ENCODE peak calls at places on chromosomes 7 and 10, in four cellular contexts. L, G, J and V are unnamed samples.
A peak's percentile ranks its signal among the peaks of the same experiment; 100 is the strongest.

GRCh38 chr7:142896151-142896550 is 10.6 kb upstream of the TRPV6 start:
- DNase-seq in L (no peak), G (no peak), J (no peak), V (no peak)

GRCh38 chr7:46928719-46929118 is 653.2 kb downstream of the TNS3 start:
- DNase-seq in L (no peak), G (no peak), J (no peak), V (no peak)

GRCh38 chr10:118106426-118106825 is 59.7 kb upstream of the RAB11FIP2 start:
- DNase-seq in L (peak; percentile 28), G (no peak), J (no peak), V (no peak)

GRCh38 chr7:50660830-50661175 is 95.6 kb upstream of the DDC start:
- DNase-seq in L (no peak), G (no peak), J (no peak), V (no peak)

GRCh38 chr10:99368646-99369045 is 39.5 kb downstream of the CNNM1 start:
- DNase-seq in L (peak; percentile 84), G (no peak), J (no peak), V (no peak)

GRCh38 chr10:100998991-100999741 is 442 bp upstream of the LZTS2 start:
- DNase-seq in L (peak; percentile 77), G (peak; percentile 78), J (peak; percentile 74), V (peak; percentile 80)

GRCh38 chr10:12418725-12419278 is 69.5 kb downstream of the CAMK1D start:
- DNase-seq in L (no peak), G (no peak), J (no peak), V (no peak)

GRCh38 chr10:6171891-6172354 is 30.8 kb upstream of the PFKFB3 start:
- DNase-seq in L (peak; percentile 81), G (no peak), J (no peak), V (peak; percentile 53)

GRCh38 chr7:81333536-81333935 is 414.7 kb upstream of the SEMA3C start:
- DNase-seq in L (no peak), G (no peak), J (no peak), V (no peak)

GRCh38 chr10:28946479-28946878 is 269.2 kb downstream of the BAMBI start:
- DNase-seq in L (peak; percentile 93), G (no peak), J (no peak), V (no peak)

GRCh38 chr10:97792058-97792721 is 20.4 kb upstream of the SFRP5 start:
- DNase-seq in L (peak; percentile 59), G (peak; percentile 58), J (peak; percentile 61), V (peak; percentile 47)

GRCh38 chr10:132329565-132330485 is 2.2 kb upstream of the LRRC27 start:
- DNase-seq in L (peak; percentile 84), G (peak; percentile 7), J (no peak), V (peak; percentile 39)

GRCh38 chr7:148941598-148942280 is 57.6 kb upstream of the EZH2 start:
- DNase-seq in L (peak; percentile 54), G (peak; percentile 54), J (peak; percentile 37), V (peak; percentile 64)

GRCh38 chr7:31326416-31326815 is 14.1 kb downstream of the NEUROD6 start:
- DNase-seq in L (no peak), G (no peak), J (no peak), V (no peak)

GRCh38 chr7:138456220-138456619 is 3.8 kb upstream of the TRIM24 start:
- DNase-seq in L (no peak), G (no peak), J (no peak), V (no peak)

GRCh38 chr7:27586825-27587224 is 75.9 kb downstream of the HIBADH start:
- DNase-seq in L (no peak), G (no peak), J (no peak), V (no peak)

GRCh38 chr7:130127404-130128395 is 57.4 kb downstream of the KLHDC10 start:
- DNase-seq in L (peak; percentile 73), G (no peak), J (no peak), V (no peak)

GRCh38 chr7:82677064-82677463 is 233.5 kb upstream of the CACNA2D1 start:
- DNase-seq in L (no peak), G (no peak), J (no peak), V (no peak)

GRCh38 chr7:91149518-91149917 is 114.7 kb upstream of the FZD1 start:
- DNase-seq in L (no peak), G (no peak), J (no peak), V (no peak)

GRCh38 chr10:87656431-87657072 is 3.1 kb upstream of the PAPSS2 start:
- DNase-seq in L (peak; percentile 67), G (peak; percentile 21), J (no peak), V (no peak)

GRCh38 chr7:100158229-100159098 is at the start of gene TRAPPC14:
- DNase-seq in L (peak; percentile 86), G (peak; percentile 84), J (peak; percentile 96), V (peak; percentile 91)